ENCODE peak calls at places on chromosomes 5 and 9, in six cellular contexts. One of them, this sample, is unnamed.

GRCh38 chr5:177537389-177538361 is 16.7 kb downstream of the FAM193B start:
- DNase-seq in stimulated activated CD4-positive, alpha-beta T cell treated with anti-CD3 and anti-CD28 coated beads, Interleukin-12 subunit alpha, Interleukin-12 subunit beta, amount 100 ng/mL, for 48 hours: no peak
- DNase-seq in HT1080: peak
- DNase-seq in AG10803: peak
- DNase-seq in choroid plexus epithelial cell: peak
- DNase-seq in NAMALWA: no peak
- DNase-seq in this sample: peak

GRCh38 chr9:133151601-133152525 is 11.9 kb downstream of the GBGT1 start:
- DNase-seq in HT1080: no peak
- DNase-seq in choroid plexus epithelial cell: no peak
- DNase-seq in NAMALWA: no peak
- DNase-seq in stimulated activated CD4-positive, alpha-beta T cell treated with anti-CD3 and anti-CD28 coated beads, Interleukin-12 subunit alpha, Interleukin-12 subunit beta, amount 100 ng/mL, for 48 hours: no peak
- DNase-seq in AG10803: no peak
- DNase-seq in this sample: no peak

GRCh38 chr9:87836951-87837715 is 45.5 kb upstream of the SPATA31E1 start:
- DNase-seq in HT1080: no peak
- DNase-seq in AG10803: peak
- DNase-seq in NAMALWA: no peak
- DNase-seq in stimulated activated CD4-positive, alpha-beta T cell treated with anti-CD3 and anti-CD28 coated beads, Interleukin-12 subunit alpha, Interleukin-12 subunit beta, amount 100 ng/mL, for 48 hours: no peak
- DNase-seq in choroid plexus epithelial cell: no peak
- DNase-seq in this sample: no peak

GRCh38 chr9:106622148-106622547 is 240.8 kb upstream of the ZNF462 start:
- DNase-seq in HT1080: no peak
- DNase-seq in choroid plexus epithelial cell: no peak
- DNase-seq in stimulated activated CD4-positive, alpha-beta T cell treated with anti-CD3 and anti-CD28 coated beads, Interleukin-12 subunit alpha, Interleukin-12 subunit beta, amount 100 ng/mL, for 48 hours: no peak
- DNase-seq in AG10803: no peak
- DNase-seq in NAMALWA: no peak
- DNase-seq in this sample: no peak

GRCh38 chr5:115774684-115775083 is 41.8 kb downstream of the CDO1 start:
- DNase-seq in NAMALWA: no peak
- DNase-seq in choroid plexus epithelial cell: no peak
- DNase-seq in AG10803: no peak
- DNase-seq in HT1080: no peak
- DNase-seq in stimulated activated CD4-positive, alpha-beta T cell treated with anti-CD3 and anti-CD28 coated beads, Interleukin-12 subunit alpha, Interleukin-12 subunit beta, amount 100 ng/mL, for 48 hours: no peak
- DNase-seq in this sample: no peak

GRCh38 chr9:24118170-24118569 is 292.1 kb upstream of the ELAVL2 start:
- DNase-seq in stimulated activated CD4-positive, alpha-beta T cell treated with anti-CD3 and anti-CD28 coated beads, Interleukin-12 subunit alpha, Interleukin-12 subunit beta, amount 100 ng/mL, for 48 hours: no peak
- DNase-seq in choroid plexus epithelial cell: no peak
- DNase-seq in AG10803: no peak
- DNase-seq in HT1080: peak
- DNase-seq in NAMALWA: no peak
- DNase-seq in this sample: no peak

GRCh38 chr9:33843312-33843950 is 26.5 kb downstream of the UBE2R2 start:
- DNase-seq in stimulated activated CD4-positive, alpha-beta T cell treated with anti-CD3 and anti-CD28 coated beads, Interleukin-12 subunit alpha, Interleukin-12 subunit beta, amount 100 ng/mL, for 48 hours: no peak
- DNase-seq in HT1080: no peak
- DNase-seq in AG10803: no peak
- DNase-seq in NAMALWA: no peak
- DNase-seq in choroid plexus epithelial cell: no peak
- DNase-seq in this sample: no peak

GRCh38 chr9:130670644-130671043 is 6.2 kb downstream of the PRDM12 start:
- DNase-seq in HT1080: no peak
- DNase-seq in choroid plexus epithelial cell: no peak
- DNase-seq in stimulated activated CD4-positive, alpha-beta T cell treated with anti-CD3 and anti-CD28 coated beads, Interleukin-12 subunit alpha, Interleukin-12 subunit beta, amount 100 ng/mL, for 48 hours: no peak
- DNase-seq in NAMALWA: no peak
- DNase-seq in AG10803: no peak
- DNase-seq in this sample: no peak

GRCh38 chr9:134169724-134170401 is 5.5 kb upstream of the RNU6ATAC start:
- DNase-seq in stimulated activated CD4-positive, alpha-beta T cell treated with anti-CD3 and anti-CD28 coated beads, Interleukin-12 subunit alpha, Interleukin-12 subunit beta, amount 100 ng/mL, for 48 hours: no peak
- DNase-seq in choroid plexus epithelial cell: no peak
- DNase-seq in NAMALWA: no peak
- DNase-seq in HT1080: no peak
- DNase-seq in AG10803: no peak
- DNase-seq in this sample: no peak

GRCh38 chr5:24407486-24407885 is 237.3 kb downstream of the CDH10 start:
- DNase-seq in stimulated activated CD4-positive, alpha-beta T cell treated with anti-CD3 and anti-CD28 coated beads, Interleukin-12 subunit alpha, Interleukin-12 subunit beta, amount 100 ng/mL, for 48 hours: no peak
- DNase-seq in choroid plexus epithelial cell: no peak
- DNase-seq in NAMALWA: no peak
- DNase-seq in AG10803: no peak
- DNase-seq in HT1080: no peak
- DNase-seq in this sample: no peak

GRCh38 chr5:86500947-86501346 is 116.8 kb upstream of the COX7C start:
- DNase-seq in stimulated activated CD4-positive, alpha-beta T cell treated with anti-CD3 and anti-CD28 coated beads, Interleukin-12 subunit alpha, Interleukin-12 subunit beta, amount 100 ng/mL, for 48 hours: no peak
- DNase-seq in NAMALWA: no peak
- DNase-seq in choroid plexus epithelial cell: no peak
- DNase-seq in AG10803: no peak
- DNase-seq in HT1080: peak
- DNase-seq in this sample: no peak

GRCh38 chr5:169706758-169707450 is 69.8 kb downstream of the DOCK2 start:
- DNase-seq in AG10803: peak
- DNase-seq in stimulated activated CD4-positive, alpha-beta T cell treated with anti-CD3 and anti-CD28 coated beads, Interleukin-12 subunit alpha, Interleukin-12 subunit beta, amount 100 ng/mL, for 48 hours: no peak
- DNase-seq in HT1080: peak
- DNase-seq in NAMALWA: no peak
- DNase-seq in choroid plexus epithelial cell: peak
- DNase-seq in this sample: no peak

GRCh38 chr5:59002162-59002825 is 419.4 kb downstream of the RAB3C start:
- DNase-seq in HT1080: no peak
- DNase-seq in choroid plexus epithelial cell: peak
- DNase-seq in AG10803: no peak
- DNase-seq in stimulated activated CD4-positive, alpha-beta T cell treated with anti-CD3 and anti-CD28 coated beads, Interleukin-12 subunit alpha, Interleukin-12 subunit beta, amount 100 ng/mL, for 48 hours: no peak
- DNase-seq in NAMALWA: no peak
- DNase-seq in this sample: no peak

GRCh38 chr9:32376295-32376694 is 8.1 kb upstream of the ACO1 start:
- DNase-seq in HT1080: no peak
- DNase-seq in NAMALWA: no peak
- DNase-seq in AG10803: peak
- DNase-seq in choroid plexus epithelial cell: no peak
- DNase-seq in stimulated activated CD4-positive, alpha-beta T cell treated with anti-CD3 and anti-CD28 coated beads, Interleukin-12 subunit alpha, Interleukin-12 subunit beta, amount 100 ng/mL, for 48 hours: no peak
- DNase-seq in this sample: no peak

GRCh38 chr5:72647806-72648205 is 140.6 kb upstream of the ZNF366 start:
- DNase-seq in HT1080: no peak
- DNase-seq in choroid plexus epithelial cell: peak
- DNase-seq in stimulated activated CD4-positive, alpha-beta T cell treated with anti-CD3 and anti-CD28 coated beads, Interleukin-12 subunit alpha, Interleukin-12 subunit beta, amount 100 ng/mL, for 48 hours: no peak
- DNase-seq in NAMALWA: no peak
- DNase-seq in AG10803: no peak
- DNase-seq in this sample: no peak

GRCh38 chr9:131119600-131119999 is 5.8 kb upstream of the NUP214 start:
- DNase-seq in HT1080: no peak
- DNase-seq in choroid plexus epithelial cell: no peak
- DNase-seq in NAMALWA: no peak
- DNase-seq in AG10803: no peak
- DNase-seq in stimulated activated CD4-positive, alpha-beta T cell treated with anti-CD3 and anti-CD28 coated beads, Interleukin-12 subunit alpha, Interleukin-12 subunit beta, amount 100 ng/mL, for 48 hours: no peak
- DNase-seq in this sample: no peak

GRCh38 chr5:9624196-9624947 is 5.8 kb downstream of the TAS2R1 start:
- DNase-seq in stimulated activated CD4-positive, alpha-beta T cell treated with anti-CD3 and anti-CD28 coated beads, Interleukin-12 subunit alpha, Interleukin-12 subunit beta, amount 100 ng/mL, for 48 hours: no peak
- DNase-seq in NAMALWA: no peak
- DNase-seq in choroid plexus epithelial cell: peak
- DNase-seq in HT1080: peak
- DNase-seq in AG10803: peak
- DNase-seq in this sample: no peak

GRCh38 chr5:145941677-145942130 is 5.3 kb downstream of the SH3RF2 start:
- DNase-seq in AG10803: peak
- DNase-seq in NAMALWA: no peak
- DNase-seq in stimulated activated CD4-positive, alpha-beta T cell treated with anti-CD3 and anti-CD28 coated beads, Interleukin-12 subunit alpha, Interleukin-12 subunit beta, amount 100 ng/mL, for 48 hours: no peak
- DNase-seq in HT1080: peak
- DNase-seq in choroid plexus epithelial cell: no peak
- DNase-seq in this sample: no peak

GRCh38 chr9:133112361-133113026 is 8.5 kb downstream of the RALGDS start:
- DNase-seq in NAMALWA: peak
- DNase-seq in AG10803: no peak
- DNase-seq in HT1080: no peak
- DNase-seq in stimulated activated CD4-positive, alpha-beta T cell treated with anti-CD3 and anti-CD28 coated beads, Interleukin-12 subunit alpha, Interleukin-12 subunit beta, amount 100 ng/mL, for 48 hours: no peak
- DNase-seq in choroid plexus epithelial cell: no peak
- DNase-seq in this sample: peak

GRCh38 chr9:86328153-86328552 is 26.1 kb downstream of the TUT7 start:
- DNase-seq in HT1080: no peak
- DNase-seq in stimulated activated CD4-positive, alpha-beta T cell treated with anti-CD3 and anti-CD28 coated beads, Interleukin-12 subunit alpha, Interleukin-12 subunit beta, amount 100 ng/mL, for 48 hours: no peak
- DNase-seq in AG10803: no peak
- DNase-seq in NAMALWA: no peak
- DNase-seq in choroid plexus epithelial cell: no peak
- DNase-seq in this sample: no peak

GRCh38 chr5:14450055-14450524 is 131.5 kb upstream of the OTULINL start:
- DNase-seq in AG10803: peak
- DNase-seq in NAMALWA: no peak
- DNase-seq in HT1080: peak
- DNase-seq in choroid plexus epithelial cell: peak
- DNase-seq in stimulated activated CD4-positive, alpha-beta T cell treated with anti-CD3 and anti-CD28 coated beads, Interleukin-12 subunit alpha, Interleukin-12 subunit beta, amount 100 ng/mL, for 48 hours: no peak
- DNase-seq in this sample: peak

GRCh38 chr5:71533614-71534013 is 53.5 kb upstream of the MCCC2 start:
- DNase-seq in HT1080: peak
- DNase-seq in stimulated activated CD4-positive, alpha-beta T cell treated with anti-CD3 and anti-CD28 coated beads, Interleukin-12 subunit alpha, Interleukin-12 subunit beta, amount 100 ng/mL, for 48 hours: no peak
- DNase-seq in choroid plexus epithelial cell: peak
- DNase-seq in AG10803: peak
- DNase-seq in NAMALWA: peak
- DNase-seq in this sample: no peak

GRCh38 chr9:75071530-75072122 is 16.3 kb downstream of the NMRK1 start:
- DNase-seq in choroid plexus epithelial cell: no peak
- DNase-seq in stimulated activated CD4-positive, alpha-beta T cell treated with anti-CD3 and anti-CD28 coated beads, Interleukin-12 subunit alpha, Interleukin-12 subunit beta, amount 100 ng/mL, for 48 hours: peak
- DNase-seq in NAMALWA: no peak
- DNase-seq in AG10803: no peak
- DNase-seq in HT1080: peak
- DNase-seq in this sample: no peak

GRCh38 chr5:177070536-177071191 is 16.1 kb upstream of the FGFR4 start:
- DNase-seq in HT1080: no peak
- DNase-seq in AG10803: no peak
- DNase-seq in choroid plexus epithelial cell: no peak
- DNase-seq in stimulated activated CD4-positive, alpha-beta T cell treated with anti-CD3 and anti-CD28 coated beads, Interleukin-12 subunit alpha, Interleukin-12 subunit beta, amount 100 ng/mL, for 48 hours: no peak
- DNase-seq in NAMALWA: peak
- DNase-seq in this sample: no peak

GRCh38 chr9:33718987-33719386 is 76.4 kb upstream of the PRSS3 start:
- DNase-seq in choroid plexus epithelial cell: peak
- DNase-seq in stimulated activated CD4-positive, alpha-beta T cell treated with anti-CD3 and anti-CD28 coated beads, Interleukin-12 subunit alpha, Interleukin-12 subunit beta, amount 100 ng/mL, for 48 hours: no peak
- DNase-seq in HT1080: peak
- DNase-seq in AG10803: peak
- DNase-seq in NAMALWA: no peak
- DNase-seq in this sample: no peak

GRCh38 chr5:128349044-128349629 is 188.9 kb downstream of the FBN2 start:
- DNase-seq in AG10803: no peak
- DNase-seq in HT1080: peak
- DNase-seq in stimulated activated CD4-positive, alpha-beta T cell treated with anti-CD3 and anti-CD28 coated beads, Interleukin-12 subunit alpha, Interleukin-12 subunit beta, amount 100 ng/mL, for 48 hours: no peak
- DNase-seq in choroid plexus epithelial cell: peak
- DNase-seq in NAMALWA: no peak
- DNase-seq in this sample: no peak

GRCh38 chr5:32951003-32951402 is 239.9 kb downstream of the NPR3 start:
- DNase-seq in stimulated activated CD4-positive, alpha-beta T cell treated with anti-CD3 and anti-CD28 coated beads, Interleukin-12 subunit alpha, Interleukin-12 subunit beta, amount 100 ng/mL, for 48 hours: no peak
- DNase-seq in choroid plexus epithelial cell: no peak
- DNase-seq in AG10803: no peak
- DNase-seq in HT1080: no peak
- DNase-seq in NAMALWA: no peak
- DNase-seq in this sample: no peak

GRCh38 chr9:125913551-125913950 is 166.4 kb downstream of the PBX3 start:
- DNase-seq in HT1080: no peak
- DNase-seq in choroid plexus epithelial cell: no peak
- DNase-seq in NAMALWA: no peak
- DNase-seq in AG10803: no peak
- DNase-seq in stimulated activated CD4-positive, alpha-beta T cell treated with anti-CD3 and anti-CD28 coated beads, Interleukin-12 subunit alpha, Interleukin-12 subunit beta, amount 100 ng/mL, for 48 hours: no peak
- DNase-seq in this sample: no peak

GRCh38 chr9:23733495-23734078 is 92.5 kb downstream of the ELAVL2 start:
- DNase-seq in AG10803: no peak
- DNase-seq in NAMALWA: no peak
- DNase-seq in HT1080: no peak
- DNase-seq in choroid plexus epithelial cell: no peak
- DNase-seq in stimulated activated CD4-positive, alpha-beta T cell treated with anti-CD3 and anti-CD28 coated beads, Interleukin-12 subunit alpha, Interleukin-12 subunit beta, amount 100 ng/mL, for 48 hours: no peak
- DNase-seq in this sample: no peak

GRCh38 chr9:128724744-128725211 is 851 bp upstream of the ZDHHC12 start:
- DNase-seq in HT1080: peak
- DNase-seq in NAMALWA: no peak
- DNase-seq in AG10803: peak
- DNase-seq in choroid plexus epithelial cell: peak
- DNase-seq in stimulated activated CD4-positive, alpha-beta T cell treated with anti-CD3 and anti-CD28 coated beads, Interleukin-12 subunit alpha, Interleukin-12 subunit beta, amount 100 ng/mL, for 48 hours: peak
- DNase-seq in this sample: peak

GRCh38 chr9:129889936-129890717 is 54.9 kb downstream of the USP20 start:
- DNase-seq in AG10803: no peak
- DNase-seq in HT1080: no peak
- DNase-seq in NAMALWA: peak
- DNase-seq in stimulated activated CD4-positive, alpha-beta T cell treated with anti-CD3 and anti-CD28 coated beads, Interleukin-12 subunit alpha, Interleukin-12 subunit beta, amount 100 ng/mL, for 48 hours: peak
- DNase-seq in choroid plexus epithelial cell: no peak
- DNase-seq in this sample: no peak

GRCh38 chr5:142012186-142012785 is 541 bp downstream of the GNPDA1 start:
- DNase-seq in HT1080: peak
- DNase-seq in AG10803: peak
- DNase-seq in NAMALWA: peak
- DNase-seq in stimulated activated CD4-positive, alpha-beta T cell treated with anti-CD3 and anti-CD28 coated beads, Interleukin-12 subunit alpha, Interleukin-12 subunit beta, amount 100 ng/mL, for 48 hours: peak
- DNase-seq in choroid plexus epithelial cell: peak
- DNase-seq in this sample: peak

GRCh38 chr5:1568201-1568979 is 44.6 kb upstream of the LPCAT1 start:
- DNase-seq in AG10803: peak
- DNase-seq in stimulated activated CD4-positive, alpha-beta T cell treated with anti-CD3 and anti-CD28 coated beads, Interleukin-12 subunit alpha, Interleukin-12 subunit beta, amount 100 ng/mL, for 48 hours: no peak
- DNase-seq in HT1080: peak
- DNase-seq in NAMALWA: no peak
- DNase-seq in choroid plexus epithelial cell: peak
- DNase-seq in this sample: peak

GRCh38 chr9:77882294-77882693 is 149.3 kb downstream of the GNAQ start:
- DNase-seq in HT1080: no peak
- DNase-seq in NAMALWA: no peak
- DNase-seq in stimulated activated CD4-positive, alpha-beta T cell treated with anti-CD3 and anti-CD28 coated beads, Interleukin-12 subunit alpha, Interleukin-12 subunit beta, amount 100 ng/mL, for 48 hours: no peak
- DNase-seq in choroid plexus epithelial cell: no peak
- DNase-seq in AG10803: no peak
- DNase-seq in this sample: no peak

GRCh38 chr5:111676496-111676895 is 80.5 kb downstream of the NREP start:
- DNase-seq in NAMALWA: no peak
- DNase-seq in stimulated activated CD4-positive, alpha-beta T cell treated with anti-CD3 and anti-CD28 coated beads, Interleukin-12 subunit alpha, Interleukin-12 subunit beta, amount 100 ng/mL, for 48 hours: no peak
- DNase-seq in choroid plexus epithelial cell: no peak
- DNase-seq in HT1080: no peak
- DNase-seq in AG10803: peak
- DNase-seq in this sample: no peak